ENCODE peak calls at places on chromosomes 5 and 9, in ten cellular contexts. One of them, this sample, is unnamed.

GRCh38 chr9:79731483-79731882 is 159.7 kb downstream of the TLE4 start:
- DNase-seq in GM04504: no peak
- DNase-seq in dorsolateral prefrontal cortex: no peak
- DNase-seq in NCI-H1092 treated with DMSO at 0.1 percent for 48 hours: no peak
- DNase-seq in EL: no peak
- DNase-seq in CD4-positive, CD25-positive, alpha-beta regulatory T cell: no peak
- DNase-seq in lower lobe of right lung: no peak
- DNase-seq in left colon: no peak
- DNase-seq in activated naive CD4-positive, alpha-beta T cell treated with anti-CD3 and anti-CD28 coated beads for 36 hours: peak
- DNase-seq in ELR: no peak
- DNase-seq in this sample: no peak

GRCh38 chr9:91255327-91255726 is 106.4 kb downstream of the AUH start:
- DNase-seq in CD4-positive, CD25-positive, alpha-beta regulatory T cell: no peak
- DNase-seq in GM04504: peak
- DNase-seq in dorsolateral prefrontal cortex: no peak
- DNase-seq in ELR: no peak
- DNase-seq in left colon: no peak
- DNase-seq in lower lobe of right lung: no peak
- DNase-seq in activated naive CD4-positive, alpha-beta T cell treated with anti-CD3 and anti-CD28 coated beads for 36 hours: no peak
- DNase-seq in NCI-H1092 treated with DMSO at 0.1 percent for 48 hours: no peak
- DNase-seq in EL: peak
- DNase-seq in this sample: no peak

GRCh38 chr9:109117856-109118801 is 1.6 kb downstream of the TMEM245 start:
- DNase-seq in left colon: no peak
- DNase-seq in activated naive CD4-positive, alpha-beta T cell treated with anti-CD3 and anti-CD28 coated beads for 36 hours: peak
- DNase-seq in dorsolateral prefrontal cortex: no peak
- DNase-seq in CD4-positive, CD25-positive, alpha-beta regulatory T cell: peak
- DNase-seq in ELR: peak
- DNase-seq in NCI-H1092 treated with DMSO at 0.1 percent for 48 hours: no peak
- DNase-seq in lower lobe of right lung: no peak
- DNase-seq in EL: peak
- DNase-seq in GM04504: peak
- DNase-seq in this sample: peak

GRCh38 chr5:128083811-128084227 is 253 bp downstream of the SLC12A2 start:
- DNase-seq in left colon: no peak
- DNase-seq in EL: no peak
- DNase-seq in NCI-H1092 treated with DMSO at 0.1 percent for 48 hours: no peak
- DNase-seq in ELR: no peak
- DNase-seq in CD4-positive, CD25-positive, alpha-beta regulatory T cell: no peak
- DNase-seq in lower lobe of right lung: no peak
- DNase-seq in activated naive CD4-positive, alpha-beta T cell treated with anti-CD3 and anti-CD28 coated beads for 36 hours: no peak
- DNase-seq in dorsolateral prefrontal cortex: no peak
- DNase-seq in GM04504: no peak
- DNase-seq in this sample: no peak

GRCh38 chr5:135705230-135705631 is 126.4 kb upstream of the CXCL14 start:
- DNase-seq in GM04504: no peak
- DNase-seq in ELR: peak
- DNase-seq in lower lobe of right lung: no peak
- DNase-seq in dorsolateral prefrontal cortex: no peak
- DNase-seq in left colon: no peak
- DNase-seq in NCI-H1092 treated with DMSO at 0.1 percent for 48 hours: no peak
- DNase-seq in EL: no peak
- DNase-seq in activated naive CD4-positive, alpha-beta T cell treated with anti-CD3 and anti-CD28 coated beads for 36 hours: no peak
- DNase-seq in CD4-positive, CD25-positive, alpha-beta regulatory T cell: no peak
- DNase-seq in this sample: no peak

GRCh38 chr9:76876098-76876497 is 29.8 kb downstream of the PRUNE2 start:
- DNase-seq in ELR: peak
- DNase-seq in EL: peak
- DNase-seq in CD4-positive, CD25-positive, alpha-beta regulatory T cell: no peak
- DNase-seq in lower lobe of right lung: no peak
- DNase-seq in GM04504: no peak
- DNase-seq in NCI-H1092 treated with DMSO at 0.1 percent for 48 hours: no peak
- DNase-seq in left colon: no peak
- DNase-seq in activated naive CD4-positive, alpha-beta T cell treated with anti-CD3 and anti-CD28 coated beads for 36 hours: no peak
- DNase-seq in dorsolateral prefrontal cortex: no peak
- DNase-seq in this sample: no peak

GRCh38 chr5:174328626-174329299 is 283.3 kb downstream of the NSG2 start:
- DNase-seq in lower lobe of right lung: no peak
- DNase-seq in EL: peak
- DNase-seq in ELR: no peak
- DNase-seq in GM04504: no peak
- DNase-seq in left colon: no peak
- DNase-seq in CD4-positive, CD25-positive, alpha-beta regulatory T cell: no peak
- DNase-seq in activated naive CD4-positive, alpha-beta T cell treated with anti-CD3 and anti-CD28 coated beads for 36 hours: no peak
- DNase-seq in dorsolateral prefrontal cortex: no peak
- DNase-seq in NCI-H1092 treated with DMSO at 0.1 percent for 48 hours: no peak
- DNase-seq in this sample: no peak

GRCh38 chr5:177086918-177087706 is 397 bp downstream of the FGFR4 start:
- DNase-seq in EL: no peak
- DNase-seq in GM04504: no peak
- DNase-seq in CD4-positive, CD25-positive, alpha-beta regulatory T cell: peak
- DNase-seq in lower lobe of right lung: peak
- DNase-seq in activated naive CD4-positive, alpha-beta T cell treated with anti-CD3 and anti-CD28 coated beads for 36 hours: peak
- DNase-seq in NCI-H1092 treated with DMSO at 0.1 percent for 48 hours: no peak
- DNase-seq in ELR: no peak
- DNase-seq in left colon: peak
- DNase-seq in dorsolateral prefrontal cortex: no peak
- DNase-seq in this sample: peak

GRCh38 chr5:167653645-167654106 is 637.8 kb upstream of the WWC1 start:
- DNase-seq in left colon: no peak
- DNase-seq in activated naive CD4-positive, alpha-beta T cell treated with anti-CD3 and anti-CD28 coated beads for 36 hours: no peak
- DNase-seq in CD4-positive, CD25-positive, alpha-beta regulatory T cell: no peak
- DNase-seq in GM04504: no peak
- DNase-seq in lower lobe of right lung: no peak
- DNase-seq in dorsolateral prefrontal cortex: no peak
- DNase-seq in ELR: peak
- DNase-seq in EL: peak
- DNase-seq in NCI-H1092 treated with DMSO at 0.1 percent for 48 hours: no peak
- DNase-seq in this sample: no peak

GRCh38 chr5:111308951-111309350 is 84.8 kb downstream of the CAMK4 start:
- DNase-seq in CD4-positive, CD25-positive, alpha-beta regulatory T cell: no peak
- DNase-seq in GM04504: no peak
- DNase-seq in EL: no peak
- DNase-seq in NCI-H1092 treated with DMSO at 0.1 percent for 48 hours: no peak
- DNase-seq in dorsolateral prefrontal cortex: no peak
- DNase-seq in left colon: no peak
- DNase-seq in lower lobe of right lung: no peak
- DNase-seq in activated naive CD4-positive, alpha-beta T cell treated with anti-CD3 and anti-CD28 coated beads for 36 hours: no peak
- DNase-seq in ELR: no peak
- DNase-seq in this sample: no peak

GRCh38 chr9:135376511-135377173 is 102.9 kb upstream of the PPP1R26 start:
- DNase-seq in lower lobe of right lung: no peak
- DNase-seq in EL: no peak
- DNase-seq in dorsolateral prefrontal cortex: no peak
- DNase-seq in left colon: no peak
- DNase-seq in NCI-H1092 treated with DMSO at 0.1 percent for 48 hours: peak
- DNase-seq in CD4-positive, CD25-positive, alpha-beta regulatory T cell: no peak
- DNase-seq in GM04504: no peak
- DNase-seq in ELR: no peak
- DNase-seq in activated naive CD4-positive, alpha-beta T cell treated with anti-CD3 and anti-CD28 coated beads for 36 hours: no peak
- DNase-seq in this sample: no peak

GRCh38 chr5:166382031-166382430 is 1909.4 kb upstream of the WWC1 start:
- DNase-seq in CD4-positive, CD25-positive, alpha-beta regulatory T cell: no peak
- DNase-seq in GM04504: no peak
- DNase-seq in ELR: no peak
- DNase-seq in EL: no peak
- DNase-seq in lower lobe of right lung: no peak
- DNase-seq in dorsolateral prefrontal cortex: no peak
- DNase-seq in left colon: no peak
- DNase-seq in NCI-H1092 treated with DMSO at 0.1 percent for 48 hours: no peak
- DNase-seq in activated naive CD4-positive, alpha-beta T cell treated with anti-CD3 and anti-CD28 coated beads for 36 hours: no peak
- DNase-seq in this sample: no peak

GRCh38 chr5:68795190-68795589 is 298.6 kb upstream of the SLC30A5 start:
- DNase-seq in dorsolateral prefrontal cortex: no peak
- DNase-seq in CD4-positive, CD25-positive, alpha-beta regulatory T cell: no peak
- DNase-seq in GM04504: no peak
- DNase-seq in lower lobe of right lung: no peak
- DNase-seq in ELR: no peak
- DNase-seq in NCI-H1092 treated with DMSO at 0.1 percent for 48 hours: no peak
- DNase-seq in activated naive CD4-positive, alpha-beta T cell treated with anti-CD3 and anti-CD28 coated beads for 36 hours: no peak
- DNase-seq in EL: no peak
- DNase-seq in left colon: no peak
- DNase-seq in this sample: no peak

GRCh38 chr9:99486684-99487083 is 264.6 kb downstream of the SEC61B start:
- DNase-seq in activated naive CD4-positive, alpha-beta T cell treated with anti-CD3 and anti-CD28 coated beads for 36 hours: no peak
- DNase-seq in left colon: no peak
- DNase-seq in NCI-H1092 treated with DMSO at 0.1 percent for 48 hours: no peak
- DNase-seq in ELR: no peak
- DNase-seq in EL: no peak
- DNase-seq in lower lobe of right lung: no peak
- DNase-seq in dorsolateral prefrontal cortex: no peak
- DNase-seq in CD4-positive, CD25-positive, alpha-beta regulatory T cell: no peak
- DNase-seq in GM04504: no peak
- DNase-seq in this sample: no peak

GRCh38 chr5:125409101-125409495 is 662.7 kb upstream of the ZNF608 start:
- DNase-seq in NCI-H1092 treated with DMSO at 0.1 percent for 48 hours: peak
- DNase-seq in GM04504: no peak
- DNase-seq in dorsolateral prefrontal cortex: no peak
- DNase-seq in activated naive CD4-positive, alpha-beta T cell treated with anti-CD3 and anti-CD28 coated beads for 36 hours: no peak
- DNase-seq in ELR: peak
- DNase-seq in EL: peak
- DNase-seq in left colon: no peak
- DNase-seq in CD4-positive, CD25-positive, alpha-beta regulatory T cell: no peak
- DNase-seq in lower lobe of right lung: no peak
- DNase-seq in this sample: no peak

GRCh38 chr9:19229725-19230355 is 653 bp upstream of the DENND4C start:
- DNase-seq in GM04504: no peak
- DNase-seq in CD4-positive, CD25-positive, alpha-beta regulatory T cell: peak
- DNase-seq in EL: peak
- DNase-seq in lower lobe of right lung: no peak
- DNase-seq in left colon: peak
- DNase-seq in dorsolateral prefrontal cortex: peak
- DNase-seq in NCI-H1092 treated with DMSO at 0.1 percent for 48 hours: peak
- DNase-seq in ELR: peak
- DNase-seq in activated naive CD4-positive, alpha-beta T cell treated with anti-CD3 and anti-CD28 coated beads for 36 hours: peak
- DNase-seq in this sample: no peak

GRCh38 chr9:134899818-134900325 is 17.8 kb downstream of the FCN1 start:
- DNase-seq in NCI-H1092 treated with DMSO at 0.1 percent for 48 hours: no peak
- DNase-seq in dorsolateral prefrontal cortex: no peak
- DNase-seq in left colon: no peak
- DNase-seq in EL: no peak
- DNase-seq in ELR: no peak
- DNase-seq in activated naive CD4-positive, alpha-beta T cell treated with anti-CD3 and anti-CD28 coated beads for 36 hours: no peak
- DNase-seq in GM04504: no peak
- DNase-seq in CD4-positive, CD25-positive, alpha-beta regulatory T cell: no peak
- DNase-seq in lower lobe of right lung: no peak
- DNase-seq in this sample: no peak

GRCh38 chr5:73213566-73213998 is 40.6 kb downstream of the TMEM174 start:
- DNase-seq in dorsolateral prefrontal cortex: no peak
- DNase-seq in NCI-H1092 treated with DMSO at 0.1 percent for 48 hours: peak
- DNase-seq in ELR: peak
- DNase-seq in GM04504: peak
- DNase-seq in CD4-positive, CD25-positive, alpha-beta regulatory T cell: no peak
- DNase-seq in lower lobe of right lung: no peak
- DNase-seq in EL: peak
- DNase-seq in activated naive CD4-positive, alpha-beta T cell treated with anti-CD3 and anti-CD28 coated beads for 36 hours: peak
- DNase-seq in left colon: no peak
- DNase-seq in this sample: no peak

GRCh38 chr5:137627293-137627692 is 108.6 kb downstream of the KLHL3 start:
- DNase-seq in left colon: no peak
- DNase-seq in GM04504: no peak
- DNase-seq in activated naive CD4-positive, alpha-beta T cell treated with anti-CD3 and anti-CD28 coated beads for 36 hours: no peak
- DNase-seq in CD4-positive, CD25-positive, alpha-beta regulatory T cell: no peak
- DNase-seq in EL: no peak
- DNase-seq in NCI-H1092 treated with DMSO at 0.1 percent for 48 hours: peak
- DNase-seq in lower lobe of right lung: no peak
- DNase-seq in dorsolateral prefrontal cortex: no peak
- DNase-seq in ELR: no peak
- DNase-seq in this sample: no peak

GRCh38 chr9:19049872-19050636 is 827 bp downstream of the RRAGA start:
- DNase-seq in activated naive CD4-positive, alpha-beta T cell treated with anti-CD3 and anti-CD28 coated beads for 36 hours: peak
- DNase-seq in NCI-H1092 treated with DMSO at 0.1 percent for 48 hours: peak
- DNase-seq in GM04504: peak
- DNase-seq in ELR: peak
- DNase-seq in CD4-positive, CD25-positive, alpha-beta regulatory T cell: peak
- DNase-seq in left colon: peak
- DNase-seq in lower lobe of right lung: no peak
- DNase-seq in EL: peak
- DNase-seq in dorsolateral prefrontal cortex: no peak
- DNase-seq in this sample: no peak

GRCh38 chr5:20514145-20514544 is 526.1 kb upstream of the CDH18 start:
- DNase-seq in CD4-positive, CD25-positive, alpha-beta regulatory T cell: no peak
- DNase-seq in ELR: peak
- DNase-seq in GM04504: no peak
- DNase-seq in activated naive CD4-positive, alpha-beta T cell treated with anti-CD3 and anti-CD28 coated beads for 36 hours: no peak
- DNase-seq in left colon: no peak
- DNase-seq in NCI-H1092 treated with DMSO at 0.1 percent for 48 hours: no peak
- DNase-seq in dorsolateral prefrontal cortex: no peak
- DNase-seq in EL: no peak
- DNase-seq in lower lobe of right lung: no peak
- DNase-seq in this sample: no peak

GRCh38 chr5:99706160-99706559 is 777.4 kb upstream of the CHD1 start:
- DNase-seq in left colon: no peak
- DNase-seq in EL: no peak
- DNase-seq in ELR: no peak
- DNase-seq in GM04504: no peak
- DNase-seq in CD4-positive, CD25-positive, alpha-beta regulatory T cell: no peak
- DNase-seq in NCI-H1092 treated with DMSO at 0.1 percent for 48 hours: no peak
- DNase-seq in activated naive CD4-positive, alpha-beta T cell treated with anti-CD3 and anti-CD28 coated beads for 36 hours: no peak
- DNase-seq in lower lobe of right lung: peak
- DNase-seq in dorsolateral prefrontal cortex: no peak
- DNase-seq in this sample: no peak

GRCh38 chr9:92660266-92660665 is 9.7 kb downstream of the IPPK start:
- DNase-seq in EL: no peak
- DNase-seq in ELR: no peak
- DNase-seq in lower lobe of right lung: no peak
- DNase-seq in dorsolateral prefrontal cortex: no peak
- DNase-seq in GM04504: no peak
- DNase-seq in CD4-positive, CD25-positive, alpha-beta regulatory T cell: no peak
- DNase-seq in left colon: no peak
- DNase-seq in NCI-H1092 treated with DMSO at 0.1 percent for 48 hours: no peak
- DNase-seq in activated naive CD4-positive, alpha-beta T cell treated with anti-CD3 and anti-CD28 coated beads for 36 hours: no peak
- DNase-seq in this sample: no peak

GRCh38 chr9:120901704-120902103 is 24.7 kb upstream of the PHF19 start:
- DNase-seq in EL: no peak
- DNase-seq in lower lobe of right lung: no peak
- DNase-seq in CD4-positive, CD25-positive, alpha-beta regulatory T cell: no peak
- DNase-seq in NCI-H1092 treated with DMSO at 0.1 percent for 48 hours: no peak
- DNase-seq in activated naive CD4-positive, alpha-beta T cell treated with anti-CD3 and anti-CD28 coated beads for 36 hours: peak
- DNase-seq in GM04504: no peak
- DNase-seq in ELR: no peak
- DNase-seq in dorsolateral prefrontal cortex: no peak
- DNase-seq in left colon: no peak
- DNase-seq in this sample: no peak

This sample was measured in Peyer's patch.